ENCODE peak calls at places on chromosomes 4 and X, in seven cellular contexts. L is lower leg skin, V is AG04450, A is K562, J is WTC11, D is chondrocyte, S is HL-60. U is an unnamed sample.

GRCh38 chr4:26397086-26397485 is 76.3 kb downstream of the RBPJ start:
- DNase-seq in L (no peak), V (no peak), A (no peak), J (no peak), D (no peak), S (no peak), U (no peak)

GRCh38 chr4:138235419-138235952 is 6.7 kb downstream of the SLC7A11 start:
- DNase-seq in L (no peak), V (peak), A (peak), J (no peak), D (no peak), S (peak), U (peak)

GRCh38 chr4:3480528-3481112 is 17.5 kb downstream of the DOK7 start:
- DNase-seq in L (peak), V (peak), A (peak), J (peak), D (no peak), S (peak), U (peak)

GRCh38 chr4:38663801-38664703 is at the start of gene KLF3:
- DNase-seq in L (peak), V (peak), A (peak), J (peak), D (peak), S (peak), U (peak)

GRCh38 chrX:46588263-46588662 is 14.7 kb downstream of the CHST7 start:
- DNase-seq in L (no peak), V (no peak), A (no peak), J (peak), D (no peak), S (no peak), U (peak)

GRCh38 chrX:38968344-38968743 is 167.1 kb downstream of the MID1IP1 start:
- DNase-seq in L (no peak), V (no peak), A (no peak), J (no peak), D (no peak), S (no peak), U (no peak)

GRCh38 chr4:11497212-11497806 is 68.6 kb upstream of the HS3ST1 start:
- DNase-seq in L (no peak), V (no peak), A (no peak), J (no peak), D (no peak), S (peak), U (peak)

GRCh38 chr4:5927116-5927515 is 34.2 kb upstream of the CRMP1 start:
- DNase-seq in L (no peak), V (no peak), A (no peak), J (no peak), D (no peak), S (no peak), U (no peak)

GRCh38 chr4:8910822-8911310 is 39.2 kb upstream of the HMX1 start:
- DNase-seq in L (no peak), V (no peak), A (no peak), J (no peak), D (peak), S (no peak), U (no peak)

GRCh38 chr4:177367336-177367735 is 57.7 kb downstream of the NEIL3 start:
- DNase-seq in L (no peak), V (peak), A (no peak), J (peak), D (no peak), S (no peak), U (peak)

GRCh38 chr4:174764105-174764729 is 64.8 kb downstream of the GLRA3 start:
- DNase-seq in L (no peak), V (peak), A (peak), J (no peak), D (no peak), S (no peak), U (peak)

GRCh38 chr4:40544216-40544615 is 85.4 kb downstream of the RBM47 start:
- DNase-seq in L (no peak), V (no peak), A (no peak), J (no peak), D (no peak), S (no peak), U (no peak)

GRCh38 chr4:124566030-124566429 is 146.5 kb downstream of the ANKRD50 start:
- DNase-seq in L (no peak), V (no peak), A (no peak), J (no peak), D (no peak), S (no peak), U (no peak)

GRCh38 chr4:55903577-55903976 is 45.2 kb upstream of the CEP135 start:
- DNase-seq in L (no peak), V (no peak), A (no peak), J (no peak), D (no peak), S (no peak), U (no peak)

GRCh38 chr4:137700072-137700471 is 167.8 kb upstream of the PCDH18 start:
- DNase-seq in L (no peak), V (no peak), A (no peak), J (no peak), D (no peak), S (no peak), U (no peak)

GRCh38 chr4:7651461-7651921 is 216.8 kb upstream of the PSAPL1 start:
- DNase-seq in L (peak), V (no peak), A (no peak), J (peak), D (no peak), S (no peak), U (peak)

GRCh38 chr4:76624271-76624681 is 189.2 kb downstream of the SHROOM3 start:
- DNase-seq in L (peak), V (peak), A (no peak), J (no peak), D (no peak), S (no peak), U (peak)

GRCh38 chrX:12958461-12958860 is 16.4 kb upstream of the TMSB4X start:
- DNase-seq in L (no peak), V (no peak), A (no peak), J (no peak), D (no peak), S (no peak), U (no peak)

GRCh38 chrX:1093112-1093511 is 119.3 kb downstream of the CRLF2 start:
- DNase-seq in L (no peak), V (no peak), A (no peak), J (no peak), D (peak), S (no peak), U (no peak)

GRCh38 chr4:76989391-76990061 is 40.0 kb downstream of the SEPTIN11 start:
- DNase-seq in L (no peak), V (no peak), A (no peak), J (no peak), D (no peak), S (no peak), U (no peak)

GRCh38 chr4:187232201-187232600 is 508.5 kb upstream of the FAT1 start:
- DNase-seq in L (no peak), V (no peak), A (no peak), J (no peak), D (no peak), S (no peak), U (no peak)

GRCh38 chr4:83112239-83112638 is 2.3 kb downstream of the PLAC8 start:
- DNase-seq in L (no peak), V (no peak), A (no peak), J (no peak), D (no peak), S (peak), U (no peak)

GRCh38 chrX:101257448-101258259 is 33.5 kb downstream of the TAF7L start:
- DNase-seq in L (no peak), V (peak), A (no peak), J (no peak), D (no peak), S (no peak), U (no peak)

GRCh38 chr4:154329939-154330338 is 161.7 kb downstream of the DCHS2 start:
- DNase-seq in L (peak), V (no peak), A (no peak), J (no peak), D (no peak), S (no peak), U (peak)

GRCh38 chr4:112253382-112254000 is 21.9 kb downstream of the AP1AR start:
- DNase-seq in L (no peak), V (no peak), A (no peak), J (peak), D (no peak), S (no peak), U (no peak)

GRCh38 chr4:48127882-48128394 is 6.1 kb downstream of the TXK start:
- DNase-seq in L (peak), V (peak), A (peak), J (peak), D (no peak), S (peak), U (peak)

GRCh38 chr4:148998719-148999118 is 556.5 kb upstream of the NR3C2 start:
- DNase-seq in L (no peak), V (peak), A (no peak), J (peak), D (no peak), S (no peak), U (peak)

GRCh38 chr4:140296335-140296753 is 77.1 kb upstream of the SCOC start:
- DNase-seq in L (peak), V (peak), A (no peak), J (no peak), D (no peak), S (no peak), U (peak)

GRCh38 chr4:76626686-76627465 is 191.8 kb downstream of the SHROOM3 start:
- DNase-seq in L (no peak), V (no peak), A (no peak), J (no peak), D (no peak), S (no peak), U (no peak)

GRCh38 chrX:53356186-53356585 is 66.3 kb downstream of the SMC1A start:
- DNase-seq in L (no peak), V (no peak), A (peak), J (peak), D (no peak), S (no peak), U (peak)

GRCh38 chr4:159105063-159105414 is 2.2 kb downstream of the RAPGEF2 start:
- DNase-seq in L (no peak), V (no peak), A (no peak), J (no peak), D (no peak), S (no peak), U (no peak)

GRCh38 chrX:2703991-2704369 is 12.9 kb downstream of the CD99 start:
- DNase-seq in L (no peak), V (no peak), A (no peak), J (no peak), D (no peak), S (no peak), U (peak)

GRCh38 chr4:159747983-159748382 is 645.1 kb downstream of the RAPGEF2 start:
- DNase-seq in L (no peak), V (no peak), A (no peak), J (no peak), D (no peak), S (no peak), U (no peak)

GRCh38 chr4:152454398-152455011 is 81.4 kb downstream of the FBXW7 start:
- DNase-seq in L (no peak), V (no peak), A (no peak), J (no peak), D (no peak), S (no peak), U (peak)

GRCh38 chr4:48491514-48492176 is 1.6 kb downstream of the ZAR1 start:
- DNase-seq in L (no peak), V (no peak), A (no peak), J (peak), D (no peak), S (no peak), U (no peak)

GRCh38 chrX:41322821-41323603 is 10.9 kb upstream of the DDX3X start:
- DNase-seq in L (no peak), V (no peak), A (no peak), J (no peak), D (no peak), S (no peak), U (no peak)

GRCh38 chr4:2591189-2591588 is 54.7 kb downstream of the FAM193A start:
- DNase-seq in L (no peak), V (no peak), A (no peak), J (peak), D (no peak), S (no peak), U (no peak)

GRCh38 chr4:54575919-54576318 is 81.8 kb upstream of the KIT start:
- DNase-seq in L (no peak), V (no peak), A (no peak), J (no peak), D (no peak), S (no peak), U (no peak)

GRCh38 chr4:69830529-69831269 is 29.2 kb downstream of the SULT1E1 start:
- DNase-seq in L (no peak), V (no peak), A (no peak), J (no peak), D (no peak), S (no peak), U (peak)

GRCh38 chrX:69616520-69617203 is 749 bp downstream of the EDA start:
- DNase-seq in L (peak), V (no peak), A (no peak), J (peak), D (peak), S (no peak), U (peak)
- TF ChIP-seq CTCF in L (no peak), V (no peak), A (no peak), J (no peak), D (no peak), S (no peak), U (no peak)

GRCh38 chr4:108830509-108831244 is 67.8 kb upstream of the ETNPPL start:
- DNase-seq in L (no peak), V (no peak), A (no peak), J (no peak), D (no peak), S (no peak), U (no peak)

GRCh38 chr4:108829981-108830492 is 67.2 kb upstream of the ETNPPL start:
- DNase-seq in L (no peak), V (no peak), A (no peak), J (no peak), D (no peak), S (no peak), U (no peak)

GRCh38 chr4:108834787-108835384 is 72.0 kb upstream of the ETNPPL start:
- DNase-seq in L (no peak), V (peak), A (no peak), J (no peak), D (no peak), S (no peak), U (peak)

GRCh38 chr4:108834167-108834566 is 71.3 kb upstream of the ETNPPL start:
- DNase-seq in L (no peak), V (peak), A (no peak), J (no peak), D (no peak), S (no peak), U (peak)

GRCh38 chr4:108833041-108833440 is 70.2 kb upstream of the ETNPPL start:
- DNase-seq in L (no peak), V (no peak), A (no peak), J (no peak), D (no peak), S (no peak), U (peak)
- TF ChIP-seq CTCF in L (no peak), V (no peak), A (no peak), J (no peak), D (peak), S (no peak), U (no peak)

GRCh38 chr4:147011386-147011785 is 65.7 kb upstream of the TTC29 start:
- DNase-seq in L (no peak), V (no peak), A (no peak), J (no peak), D (no peak), S (no peak), U (no peak)
- TF ChIP-seq CTCF in L (no peak), V (no peak), A (no peak), J (no peak), D (no peak), S (no peak), U (no peak)

GRCh38 chr4:94843222-94843621 is 85.5 kb downstream of the BMPR1B start:
- DNase-seq in L (no peak), V (no peak), A (no peak), J (no peak), D (no peak), S (no peak), U (no peak)

DNA sequence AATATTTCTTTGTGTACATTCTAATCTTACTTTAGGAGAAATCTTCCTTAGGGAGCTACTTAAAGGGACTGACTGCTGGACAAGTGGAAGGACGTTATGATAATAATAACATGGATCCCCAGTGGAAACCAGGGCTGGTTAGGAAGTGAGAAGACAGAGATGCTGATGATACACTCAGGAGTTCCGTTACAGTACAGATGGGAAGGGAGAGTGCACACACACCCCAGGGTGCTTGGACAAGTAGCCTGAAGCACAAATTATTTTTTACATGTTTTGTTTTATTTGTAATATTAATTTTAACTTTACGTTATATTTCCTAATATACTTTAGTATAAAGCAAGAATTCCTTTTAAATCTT is 84.1 kb downstream of the BMPR1B start:
- DNase-seq in L (no peak), V (no peak), A (peak), J (no peak), D (no peak), S (no peak), U (no peak)
- TF ChIP-seq CTCF in L (no peak), V (no peak), A (no peak), J (no peak), D (no peak), S (no peak), U (no peak)

DNA sequence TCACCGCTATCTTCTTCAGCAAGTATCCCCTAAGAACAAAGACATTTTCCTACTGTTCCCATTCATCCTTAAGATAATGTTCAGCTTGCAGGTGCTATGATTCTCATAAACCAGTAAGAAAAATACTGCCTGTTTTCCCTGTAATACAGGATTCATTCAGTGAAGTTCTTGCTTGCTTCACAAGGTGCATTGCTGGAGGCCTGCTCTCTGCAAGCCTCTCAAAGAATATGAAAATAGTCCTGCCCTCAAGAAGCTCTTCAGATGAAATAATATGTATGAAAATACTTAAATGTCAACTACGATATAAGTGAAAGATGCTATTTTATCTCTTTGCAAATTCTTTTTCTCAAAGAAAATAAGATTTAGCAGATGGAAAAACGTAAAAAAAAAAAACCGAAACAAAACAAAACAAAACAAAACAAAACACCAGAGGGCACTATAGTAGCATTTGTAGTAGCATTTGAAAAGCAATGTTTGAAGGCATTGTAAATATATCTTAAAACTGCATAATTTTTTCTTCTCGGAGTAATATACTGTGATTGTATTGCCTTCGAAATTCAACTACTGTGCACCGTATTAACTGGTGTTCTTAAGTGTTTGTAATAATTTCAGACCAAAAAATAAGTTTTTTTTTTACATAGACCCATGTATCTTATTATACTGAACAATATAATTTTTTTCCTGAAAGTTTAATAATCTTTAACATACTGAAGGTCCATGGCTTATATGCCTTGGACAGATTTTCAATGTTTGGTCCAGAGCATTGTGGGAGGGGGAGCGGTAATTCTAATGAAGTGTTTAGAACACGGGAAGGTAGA is 26.0 kb downstream of the ADH4 start:
- DNase-seq in L (no peak), V (no peak), A (no peak), J (no peak), D (no peak), S (no peak), U (peak)
- TF ChIP-seq CTCF in L (no peak), V (peak), A (no peak), J (no peak), D (peak), S (no peak), U (peak)

GRCh38 chr4:13963601-13964000 is 336.1 kb upstream of the BOD1L1 start:
- DNase-seq in L (no peak), V (no peak), A (no peak), J (no peak), D (no peak), S (no peak), U (no peak)

GRCh38 chr4:13970349-13970748 is 342.8 kb upstream of the BOD1L1 start:
- DNase-seq in L (no peak), V (no peak), A (no peak), J (no peak), D (no peak), S (no peak), U (no peak)

GRCh38 chr4:13966241-13967195 is 339.0 kb upstream of the BOD1L1 start:
- DNase-seq in L (no peak), V (peak), A (no peak), J (peak), D (no peak), S (no peak), U (peak)

GRCh38 chr4:13968723-13969122 is 341.2 kb upstream of the BOD1L1 start:
- DNase-seq in L (no peak), V (no peak), A (no peak), J (no peak), D (no peak), S (no peak), U (no peak)
- TF ChIP-seq CTCF in L (no peak), V (no peak), A (no peak), J (no peak), D (peak), S (no peak), U (no peak)

GRCh38 chr4:113901994-113902787 is 77.3 kb downstream of the ARSJ start:
- DNase-seq in L (no peak), V (no peak), A (no peak), J (no peak), D (no peak), S (no peak), U (no peak)
- TF ChIP-seq CTCF in L (no peak), V (no peak), A (no peak), J (no peak), D (no peak), S (no peak), U (no peak)